ENCODE peak calls at places on chromosomes 1 and 21, in seven cellular contexts. P, U, M, E, F, V and H are unnamed samples.

GRCh38 chr1:201711811-201712210 is 117.1 kb upstream of the IPO9 start:
- DNase-seq in M (no peak), P (no peak), V (no peak), F (no peak), E (no peak), U (no peak), H (peak; percentile 41)

GRCh38 chr1:27418326-27418761 is 25.9 kb downstream of the GPR3 start:
- DNase-seq in E (peak; percentile 50), U (peak; percentile 86), M (peak; percentile 87), F (peak; percentile 75), V (peak; percentile 46), P (peak; percentile 89), H (peak; percentile 96)

GRCh38 chr21:25881524-25882376 is 147.0 kb downstream of the GABPA start:
- DNase-seq in F (peak; percentile 59), V (peak; percentile 41), U (peak; percentile 49), M (peak; percentile 64), E (peak; percentile 75), P (peak; percentile 55), H (peak; percentile 73)

GRCh38 chr1:38929476-38929875 is 12.2 kb downstream of the RHBDL2 start:
- DNase-seq in E (no peak), U (no peak), P (no peak), M (no peak), F (no peak), V (no peak), H (no peak)

GRCh38 chr1:244171241-244171985 is 120.3 kb downstream of the ZBTB18 start:
- DNase-seq in U (no peak), E (no peak), P (no peak), F (no peak), V (no peak), M (no peak), H (no peak)

GRCh38 chr21:29793712-29794111 is 146.1 kb downstream of the GRIK1 start:
- DNase-seq in V (no peak), P (no peak), E (no peak), M (no peak), F (no peak), U (no peak), H (no peak)

GRCh38 chr1:169460193-169460833 is 25.4 kb downstream of the SLC19A2 start:
- DNase-seq in P (peak; percentile 3), U (no peak), V (no peak), F (peak; percentile 29), M (no peak), E (no peak), H (peak; percentile 48)

GRCh38 chr1:193406901-193407300 is 220.5 kb upstream of the B3GALT2 start:
- DNase-seq in V (no peak), E (peak; percentile 41), U (peak; percentile 49), P (peak; percentile 46), M (no peak), F (no peak), H (peak; percentile 42)

GRCh38 chr1:6259491-6260362 is 1.2 kb downstream of the GPR153 start:
- DNase-seq in U (peak; percentile 46), P (peak; percentile 65), V (peak; percentile 79), E (peak; percentile 90), M (peak; percentile 85), F (peak; percentile 89), H (peak; percentile 81)

GRCh38 chr1:152392909-152393308 is 21.2 kb downstream of the CRNN start:
- DNase-seq in F (no peak), M (no peak), V (peak; percentile 31), E (no peak), U (no peak), P (no peak), H (no peak)

GRCh38 chr1:41833519-41834000 is 85.2 kb downstream of the HIVEP3 start:
- DNase-seq in F (no peak), U (no peak), E (peak; percentile 19), P (no peak), V (no peak), M (no peak), H (no peak)

GRCh38 chr1:30891223-30891552 is 17.4 kb downstream of the SDC3 start:
- DNase-seq in E (no peak), V (no peak), F (no peak), P (no peak), M (no peak), U (no peak), H (no peak)

GRCh38 chr1:151513626-151514101 is 2.5 kb downstream of the CGN start:
- DNase-seq in U (no peak), V (peak; percentile 73), E (no peak), M (no peak), F (no peak), P (peak; percentile 55), H (peak; percentile 48)

GRCh38 chr1:119587328-119587727 is 60.7 kb downstream of the ZNF697 start:
- DNase-seq in M (no peak), V (peak; percentile 24), E (no peak), F (no peak), P (peak; percentile 74), U (peak; percentile 25), H (peak; percentile 6)

GRCh38 chr1:214103778-214104177 is 116.0 kb downstream of the PROX1 start:
- DNase-seq in V (no peak), M (no peak), U (no peak), E (no peak), F (no peak), P (no peak), H (no peak)

GRCh38 chr1:45938029-45938428 is 134.6 kb downstream of the MAST2 start:
- DNase-seq in P (no peak), U (no peak), V (no peak), E (no peak), M (no peak), F (no peak), H (no peak)

GRCh38 chr1:209756608-209757445 is 974 bp downstream of the TRAF3IP3 start:
- DNase-seq in U (no peak), P (no peak), M (no peak), V (no peak), F (no peak), E (no peak), H (no peak)

GRCh38 chr1:232844791-232845190 is 39.6 kb downstream of the MAP10 start:
- DNase-seq in V (no peak), P (peak; percentile 39), F (no peak), M (no peak), U (peak; percentile 10), E (no peak), H (peak; percentile 11)

GRCh38 chr1:223771814-223772770 is 59.8 kb downstream of the CAPN2 start:
- DNase-seq in E (peak; percentile 98), P (peak; percentile 91), M (peak; percentile 49), V (peak; percentile 90), U (peak; percentile 95), F (no peak), H (peak; percentile 71)

GRCh38 chr1:21673277-21673780 is 4.2 kb upstream of the RAP1GAP start:
- DNase-seq in U (no peak), V (no peak), E (peak; percentile 73), F (peak; percentile 76), P (no peak), M (peak; percentile 41), H (peak; percentile 70)

GRCh38 chr21:46099476-46099875 is 1.6 kb downstream of the COL6A2 start:
- DNase-seq in V (no peak), F (peak; percentile 46), U (peak; percentile 34), M (peak; percentile 54), E (no peak), P (peak; percentile 31), H (peak; percentile 67)

GRCh38 chr1:245045087-245045881 is 109.5 kb upstream of the KIF26B start:
- DNase-seq in V (no peak), F (no peak), E (peak; percentile 35), M (no peak), U (no peak), P (peak; percentile 7), H (no peak)

GRCh38 chr21:42861311-42862122 is 17.8 kb downstream of the WDR4 start:
- DNase-seq in P (no peak), U (no peak), F (no peak), M (no peak), E (no peak), V (no peak), H (no peak)

GRCh38 chr1:74767490-74767889 is 34.5 kb downstream of the TYW3 start:
- DNase-seq in E (peak; percentile 59), U (no peak), M (no peak), V (no peak), F (no peak), P (peak; percentile 9), H (peak; percentile 30)

GRCh38 chr1:21956720-21957552 is 19.8 kb upstream of the HSPG2 start:
- DNase-seq in U (no peak), V (peak; percentile 97), M (no peak), P (peak; percentile 74), F (no peak), E (peak; percentile 45), H (peak; percentile 86)

GRCh38 chr21:42389449-42389835 is 6.4 kb downstream of the TMPRSS3 start:
- DNase-seq in F (no peak), V (peak; percentile 15), E (no peak), U (no peak), P (no peak), M (no peak), H (no peak)

GRCh38 chr1:46532498-46533178 is 18.8 kb downstream of the KNCN start:
- DNase-seq in V (peak; percentile 68), E (peak; percentile 83), F (peak; percentile 73), U (peak; percentile 40), P (no peak), M (peak; percentile 32), H (peak; percentile 59)

GRCh38 chr1:98059616-98060015 is 138.8 kb upstream of the DPYD start:
- DNase-seq in E (no peak), F (no peak), U (no peak), V (no peak), P (peak; percentile 20), M (no peak), H (no peak)

GRCh38 chr1:202796670-202797069 is 11.6 kb downstream of the KDM5B start:
- DNase-seq in M (no peak), E (no peak), V (no peak), U (no peak), F (no peak), P (no peak), H (no peak)

GRCh38 chr1:235160395-235160964 is 570 bp downstream of the RBM34 start:
- DNase-seq in M (no peak), P (no peak), U (no peak), V (no peak), F (no peak), E (no peak), H (peak; percentile 37)

GRCh38 chr1:172948457-172948856 is 102.3 kb downstream of the TNFSF18 start:
- DNase-seq in E (no peak), V (no peak), M (no peak), F (no peak), U (peak; percentile 40), P (peak; percentile 96), H (peak; percentile 95)

GRCh38 chr1:71638081-71638766 is 557.4 kb upstream of the ZRANB2 start:
- DNase-seq in P (peak; percentile 56), U (no peak), F (no peak), M (no peak), V (no peak), E (no peak), H (peak; percentile 68)

GRCh38 chr1:18144921-18145699 is 37.5 kb downstream of the IGSF21 start:
- DNase-seq in M (no peak), E (no peak), F (no peak), V (no peak), U (no peak), P (no peak), H (peak; percentile 1)

GRCh38 chr1:117147856-117148588 is 26.5 kb upstream of the TRIM45 start:
- DNase-seq in P (no peak), F (no peak), E (no peak), V (peak; percentile 41), U (peak; percentile 39), M (no peak), H (peak; percentile 28)

GRCh38 chr21:32719085-32719484 is 8.7 kb downstream of the SYNJ1 start:
- DNase-seq in F (no peak), U (no peak), P (no peak), E (no peak), V (no peak), M (no peak), H (no peak)

GRCh38 chr1:1264868-1265272 is 8.8 kb downstream of the UBE2J2 start:
- DNase-seq in P (peak; percentile 89), V (peak; percentile 84), M (no peak), F (no peak), E (peak; percentile 32), U (peak; percentile 97), H (peak; percentile 99)

GRCh38 chr1:186152227-186152944 is 222.7 kb downstream of the TPR start:
- DNase-seq in U (peak; percentile 85), V (peak; percentile 86), F (no peak), E (no peak), P (peak; percentile 72), M (no peak), H (peak; percentile 65)

GRCh38 chr1:229759037-229759435 is 133.0 kb downstream of the URB2 start:
- DNase-seq in E (no peak), F (no peak), V (no peak), U (peak; percentile 33), P (peak; percentile 87), M (no peak), H (peak; percentile 38)